ENCODE peak calls at places on chromosome 20, in nine cellular contexts. P is GM13977; M is Jurkat, Clone E6-1; I is activated naive CD8-positive, alpha-beta T cell treated with anti-CD3 and anti-CD28 coated beads, Interleukin-2, amount 50 U/mL, for 24 hours; G is NCI-H1092 treated with DMSO at 0.1 percent for 48 hours; A is prostate gland; R is KBM-7; J is mammary epithelial cell; Y is pancreas. F is an unnamed sample.

GRCh38 chr20:62938105-62938888 is at the start of gene GID8:
- DNase-seq in P (peak), M (no peak), I (peak), G (peak), A (peak), R (peak), J (peak), Y (peak), F (peak)

GRCh38 chr20:38034108-38034649 is 633 bp downstream of the RPRD1B start:
- DNase-seq in P (no peak), M (no peak), I (no peak), G (no peak), A (no peak), R (peak), J (peak), Y (no peak), F (no peak)

GRCh38 chr20:17762873-17763557 is 63.2 kb downstream of the BANF2 start:
- DNase-seq in P (no peak), M (no peak), I (no peak), G (no peak), A (no peak), R (no peak), J (no peak), Y (no peak), F (no peak)

GRCh38 chr20:11047559-11047958 is 373.8 kb upstream of the JAG1 start:
- DNase-seq in P (no peak), M (no peak), I (no peak), G (no peak), A (no peak), R (no peak), J (peak), Y (no peak), F (no peak)

GRCh38 chr20:59632426-59633113 is 28.2 kb downstream of the PHACTR3 start:
- DNase-seq in P (no peak), M (no peak), I (no peak), G (no peak), A (no peak), R (no peak), J (no peak), Y (no peak), F (no peak)

GRCh38 chr20:36573103-36573797 is at the start of gene TGIF2:
- DNase-seq in P (peak), M (peak), I (peak), G (peak), A (peak), R (peak), J (peak), Y (peak), F (peak)

GRCh38 chr20:16107172-16107870 is 465.9 kb downstream of the KIF16B start:
- DNase-seq in P (no peak), M (no peak), I (no peak), G (peak), A (no peak), R (no peak), J (no peak), Y (no peak), F (no peak)

GRCh38 chr20:49340161-49340966 is 62.5 kb upstream of the ZNFX1 start:
- DNase-seq in P (no peak), M (no peak), I (no peak), G (peak), A (no peak), R (no peak), J (no peak), Y (no peak), F (no peak)

GRCh38 chr20:51095755-51096509 is 73.0 kb upstream of the KCNG1 start:
- DNase-seq in P (no peak), M (peak), I (no peak), G (peak), A (no peak), R (peak), J (no peak), Y (no peak), F (no peak)